ENCODE peak calls at places on chromosomes 1 and 21, in seven cellular contexts. F is ELR; S is AG08396; R is BJ; O is left ventricle myocardium inferior; N is CD4-positive, alpha-beta T cell; G is Calu3. K is an unnamed sample.

GRCh38 chr1:215730600-215730999 is 163.5 kb downstream of the KCTD3 start:
- DNase-seq in F (peak), S (no peak), R (no peak), O (no peak), N (no peak), G (no peak), K (no peak)

GRCh38 chr1:44594871-44595735 is 79.2 kb downstream of the TMEM53 start:
- DNase-seq in F (peak), S (peak), R (no peak), O (peak), N (peak), G (peak), K (peak)

GRCh38 chr1:210239295-210240155 is 6.9 kb downstream of the SERTAD4 start:
- DNase-seq in F (peak), S (peak), R (peak), O (no peak), N (no peak), G (peak), K (peak)

GRCh38 chr1:83942914-83943313 is 56.0 kb downstream of the TTLL7 start:
- DNase-seq in F (no peak), S (no peak), R (no peak), O (no peak), N (no peak), G (no peak), K (no peak)

GRCh38 chr1:220775238-220775853 is 11.4 kb upstream of the MTARC1 start:
- DNase-seq in F (peak), S (peak), R (no peak), O (no peak), N (peak), G (peak), K (peak)

GRCh38 chr1:206503591-206504362 is 3.6 kb upstream of the RASSF5 start:
- DNase-seq in F (peak), S (peak), R (peak), O (no peak), N (no peak), G (peak), K (peak)

GRCh38 chr1:65229754-65230339 is 79.5 kb upstream of the DNAJC6 start:
- DNase-seq in F (no peak), S (no peak), R (no peak), O (no peak), N (no peak), G (no peak), K (no peak)

GRCh38 chr1:205236526-205236925 is 8.8 kb downstream of the TMCC2 start:
- DNase-seq in F (no peak), S (no peak), R (no peak), O (no peak), N (no peak), G (no peak), K (no peak)

GRCh38 chr21:42238185-42238934 is 19.4 kb downstream of the ABCG1 start:
- DNase-seq in F (no peak), S (no peak), R (no peak), O (peak), N (peak), G (no peak), K (no peak)

GRCh38 chr1:224528900-224529299 is 87.2 kb upstream of the CNIH3 start:
- DNase-seq in F (peak), S (peak), R (no peak), O (no peak), N (no peak), G (peak), K (no peak)

GRCh38 chr1:94694234-94694915 is 125.8 kb upstream of the SLC44A3 start:
- DNase-seq in F (no peak), S (no peak), R (no peak), O (no peak), N (no peak), G (no peak), K (no peak)

GRCh38 chr1:28066393-28067154 is 21.8 kb downstream of the EYA3 start:
- DNase-seq in F (peak), S (no peak), R (no peak), O (no peak), N (no peak), G (no peak), K (no peak)

GRCh38 chr1:150213170-150214098 is 22.5 kb downstream of the ANP32E start:
- DNase-seq in F (peak), S (peak), R (peak), O (peak), N (peak), G (peak), K (peak)

GRCh38 chr1:218209351-218209861 is 75.7 kb upstream of the RRP15 start:
- DNase-seq in F (peak), S (peak), R (peak), O (no peak), N (no peak), G (no peak), K (no peak)

GRCh38 chr1:212285685-212286436 is 651 bp downstream of the PPP2R5A start:
- DNase-seq in F (peak), S (peak), R (no peak), O (peak), N (peak), G (peak), K (peak)

GRCh38 chr1:151312439-151313225 is 14.6 kb downstream of the PI4KB start:
- DNase-seq in F (peak), S (no peak), R (no peak), O (no peak), N (no peak), G (no peak), K (no peak)

GRCh38 chr1:6102227-6102845 is 56.6 kb downstream of the KCNAB2 start:
- DNase-seq in F (no peak), S (no peak), R (no peak), O (no peak), N (no peak), G (no peak), K (no peak)

GRCh38 chr1:209808059-209808494 is 2.1 kb upstream of the IRF6 start:
- DNase-seq in F (peak), S (peak), R (peak), O (peak), N (no peak), G (peak), K (no peak)

GRCh38 chr1:40986929-40987328 is 7.4 kb downstream of the CTPS1 start:
- DNase-seq in F (no peak), S (no peak), R (no peak), O (no peak), N (no peak), G (no peak), K (no peak)

GRCh38 chr1:203754455-203754864 is 10.5 kb upstream of the LAX1 start:
- DNase-seq in F (no peak), S (no peak), R (no peak), O (no peak), N (no peak), G (no peak), K (no peak)

GRCh38 chr1:243575070-243575469 is 275.0 kb downstream of the AKT3 start:
- DNase-seq in F (no peak), S (no peak), R (no peak), O (no peak), N (no peak), G (no peak), K (no peak)

GRCh38 chr1:172531412-172531811 is 1.5 kb upstream of the SUCO start:
- DNase-seq in F (no peak), S (no peak), R (no peak), O (no peak), N (no peak), G (no peak), K (no peak)

GRCh38 chr1:17935230-17935629 is 172.4 kb upstream of the IGSF21 start:
- DNase-seq in F (no peak), S (no peak), R (no peak), O (no peak), N (no peak), G (no peak), K (no peak)

GRCh38 chr1:164735315-164736052 is 176.5 kb downstream of the PBX1 start:
- DNase-seq in F (peak), S (no peak), R (no peak), O (no peak), N (no peak), G (no peak), K (peak)

GRCh38 chr1:30696831-30697230 is 26.6 kb downstream of the MATN1 start:
- DNase-seq in F (no peak), S (no peak), R (no peak), O (no peak), N (no peak), G (no peak), K (no peak)

GRCh38 chr1:243712890-243713425 is 137.1 kb downstream of the AKT3 start:
- DNase-seq in F (no peak), S (no peak), R (no peak), O (no peak), N (no peak), G (no peak), K (no peak)

GRCh38 chr1:213572939-213573647 is 414.7 kb upstream of the PROX1 start:
- DNase-seq in F (no peak), S (no peak), R (no peak), O (no peak), N (no peak), G (no peak), K (peak)

GRCh38 chr21:41973861-41974751 is 20.3 kb upstream of the C2CD2 start:
- DNase-seq in F (peak), S (no peak), R (no peak), O (peak), N (no peak), G (no peak), K (no peak)

GRCh38 chr21:35619184-35619583 is 441.1 kb downstream of the SETD4 start:
- DNase-seq in F (peak), S (peak), R (no peak), O (no peak), N (no peak), G (no peak), K (no peak)

GRCh38 chr1:16204634-16205332 is 7.7 kb downstream of the ARHGEF19 start:
- DNase-seq in F (peak), S (no peak), R (no peak), O (no peak), N (no peak), G (peak), K (no peak)

GRCh38 chr1:25011966-25012625 is 82.0 kb upstream of the RUNX3 start:
- DNase-seq in F (no peak), S (no peak), R (no peak), O (no peak), N (no peak), G (no peak), K (no peak)

GRCh38 chr1:219296430-219296850 is 122.8 kb downstream of the LYPLAL1 start:
- DNase-seq in F (no peak), S (no peak), R (no peak), O (no peak), N (no peak), G (no peak), K (no peak)

GRCh38 chr1:93827633-93828436 is 51.2 kb downstream of the DNTTIP2 start:
- DNase-seq in F (peak), S (no peak), R (no peak), O (no peak), N (no peak), G (no peak), K (no peak)

GRCh38 chr1:242011879-242012674 is 13.2 kb upstream of the MAP1LC3C start:
- DNase-seq in F (peak), S (no peak), R (no peak), O (no peak), N (no peak), G (no peak), K (no peak)

GRCh38 chr1:174269932-174270651 is 110.8 kb downstream of the RABGAP1L start:
- DNase-seq in F (no peak), S (no peak), R (no peak), O (no peak), N (no peak), G (no peak), K (no peak)

GRCh38 chr21:17921579-17922530 is 102.7 kb upstream of the C21orf91 start:
- DNase-seq in F (peak), S (no peak), R (peak), O (no peak), N (no peak), G (no peak), K (no peak)

GRCh38 chr1:47201179-47201578 is 11.3 kb upstream of the PDZK1IP1 start:
- DNase-seq in F (no peak), S (peak), R (no peak), O (no peak), N (no peak), G (no peak), K (no peak)

GRCh38 chr1:21072721-21073120 is 104.0 kb downstream of the EIF4G3 start:
- DNase-seq in F (peak), S (peak), R (no peak), O (no peak), N (no peak), G (no peak), K (peak)